ENCODE peak calls at places on chromosomes 12 and 14, in five cellular contexts. A is MM.1S, K is neural progenitor cell, Q is GM23248, Y is HCT116. H is an unnamed sample.

GRCh38 chr12:131552167-131552863 is 158.6 kb upstream of the SFSWAP start:
- DNase-seq in A (no peak), K (no peak), Q (no peak), Y (no peak), H (no peak)

GRCh38 chr14:73058923-73059311 is 583 bp downstream of the RBM25 start:
- DNase-seq in A (no peak), K (peak; percentile 48), Q (peak; percentile 67), Y (no peak), H (peak; percentile 49)

GRCh38 chr12:49952396-49953055 is 2.0 kb downstream of the AQP2 start:
- DNase-seq in A (no peak), K (no peak), Q (no peak), Y (no peak), H (no peak)

GRCh38 chr14:93078830-93079229 is 36.9 kb downstream of the ITPK1 start:
- DNase-seq in A (no peak), K (no peak), Q (peak; percentile 84), Y (no peak), H (no peak)

GRCh38 chr14:78319826-78320635 is 149.9 kb downstream of the NRXN3 start:
- DNase-seq in A (no peak), K (peak; percentile 11), Q (no peak), Y (no peak), H (no peak)

GRCh38 chr12:57111046-57111698 is at the start of gene STAT6:
- DNase-seq in A (peak; percentile 82), K (peak; percentile 65), Q (peak; percentile 92), Y (no peak), H (peak; percentile 91)

GRCh38 chr14:23624830-23625404 is 11.2 kb upstream of the DHRS2 start:
- DNase-seq in A (no peak), K (no peak), Q (no peak), Y (peak; percentile 10), H (no peak)

GRCh38 chr12:48618541-48618940 is 48.7 kb upstream of the LALBA start:
- DNase-seq in A (peak; percentile 82), K (peak; percentile 84), Q (peak; percentile 79), Y (peak; percentile 75), H (peak; percentile 89)

GRCh38 chr12:115916910-115917668 is 360.4 kb downstream of the MED13L start:
- DNase-seq in A (peak; percentile 9), K (peak; percentile 77), Q (peak; percentile 36), Y (peak; percentile 31), H (peak; percentile 87)

GRCh38 chr12:53560386-53560785 is 53.1 kb upstream of the NPFF start:
- DNase-seq in A (no peak), K (no peak), Q (peak; percentile 83), Y (no peak), H (no peak)

GRCh38 chr12:28343687-28344086 is 153.4 kb downstream of the CCDC91 start:
- DNase-seq in A (no peak), K (no peak), Q (no peak), Y (no peak), H (no peak)

GRCh38 chr12:132172619-132173018 is 28.4 kb downstream of the NOC4L start:
- DNase-seq in A (no peak), K (no peak), Q (no peak), Y (no peak), H (no peak)

GRCh38 chr12:20050166-20050565 is 318.2 kb upstream of the PDE3A start:
- DNase-seq in A (no peak), K (no peak), Q (peak; percentile 2), Y (no peak), H (no peak)

GRCh38 chr12:26122681-26123481 is 2.0 kb downstream of the BHLHE41 start:
- DNase-seq in A (peak; percentile 76), K (peak; percentile 78), Q (peak; percentile 87), Y (no peak), H (peak; percentile 62)

GRCh38 chr12:561908-562593 is 101.2 kb downstream of the NINJ2 start:
- DNase-seq in A (no peak), K (no peak), Q (no peak), Y (no peak), H (no peak)

GRCh38 chr12:109654357-109654756 is 59.3 kb upstream of the FAM222A start:
- DNase-seq in A (no peak), K (no peak), Q (no peak), Y (no peak), H (no peak)
- H3K4me2 ChIP-seq in A (no peak overlapping the region), K (no peak overlapping the region), Q (no peak overlapping the region), Y (no peak overlapping the region), H (no peak overlapping the region)

GRCh38 chr14:52235866-52236510 is 31.5 kb upstream of the PTGDR start:
- DNase-seq in A (no peak), K (peak; percentile 54), Q (no peak), Y (no peak), H (no peak)
- TF ChIP-seq EZH2phosphoT487 in A (no peak), K (no peak), Q (no peak), Y (no peak), H (no peak)

GRCh38 chr12:112422531-112422930 is 3.8 kb downstream of the PTPN11 start:
- DNase-seq in A (no peak), K (no peak), Q (peak; percentile 56), Y (no peak), H (peak; percentile 38)

GRCh38 chr12:112425582-112426382 is 7.0 kb downstream of the PTPN11 start:
- DNase-seq in A (no peak), K (no peak), Q (no peak), Y (no peak), H (no peak)

GRCh38 chr12:112420740-112421139 is 2.0 kb downstream of the PTPN11 start:
- DNase-seq in A (no peak), K (no peak), Q (no peak), Y (no peak), H (no peak)

GRCh38 chr12:112421363-112421762 is 2.6 kb downstream of the PTPN11 start:
- DNase-seq in A (no peak), K (no peak), Q (no peak), Y (no peak), H (no peak)

DNA sequence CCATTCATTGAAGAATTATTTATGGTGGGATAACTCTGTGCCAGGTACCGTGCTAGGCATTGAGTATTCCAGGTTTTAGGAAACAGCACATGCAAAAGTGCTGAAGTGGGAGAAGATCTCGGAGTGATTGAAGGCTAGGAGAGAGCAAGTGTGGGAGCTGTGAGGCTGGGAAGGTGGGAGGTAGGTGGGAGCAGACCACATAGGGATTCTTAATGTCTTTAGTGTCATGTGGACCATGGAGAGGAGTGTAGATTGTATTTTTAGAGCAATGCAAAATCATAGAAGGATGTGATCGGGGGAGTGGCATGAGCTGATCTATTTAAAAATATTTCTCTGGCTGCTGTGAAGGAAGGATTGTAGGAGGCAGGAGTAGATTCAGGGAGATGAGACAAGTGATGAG is 5.4 kb downstream of the PTPN11 start:
- DNase-seq in A (no peak), K (no peak), Q (no peak), Y (no peak), H (no peak)
- H3K4me2 ChIP-seq in A (no peak overlapping the region), K (no peak overlapping the region), Q (no peak overlapping the region), Y (no peak overlapping the region), H (no peak overlapping the region)

DNA sequence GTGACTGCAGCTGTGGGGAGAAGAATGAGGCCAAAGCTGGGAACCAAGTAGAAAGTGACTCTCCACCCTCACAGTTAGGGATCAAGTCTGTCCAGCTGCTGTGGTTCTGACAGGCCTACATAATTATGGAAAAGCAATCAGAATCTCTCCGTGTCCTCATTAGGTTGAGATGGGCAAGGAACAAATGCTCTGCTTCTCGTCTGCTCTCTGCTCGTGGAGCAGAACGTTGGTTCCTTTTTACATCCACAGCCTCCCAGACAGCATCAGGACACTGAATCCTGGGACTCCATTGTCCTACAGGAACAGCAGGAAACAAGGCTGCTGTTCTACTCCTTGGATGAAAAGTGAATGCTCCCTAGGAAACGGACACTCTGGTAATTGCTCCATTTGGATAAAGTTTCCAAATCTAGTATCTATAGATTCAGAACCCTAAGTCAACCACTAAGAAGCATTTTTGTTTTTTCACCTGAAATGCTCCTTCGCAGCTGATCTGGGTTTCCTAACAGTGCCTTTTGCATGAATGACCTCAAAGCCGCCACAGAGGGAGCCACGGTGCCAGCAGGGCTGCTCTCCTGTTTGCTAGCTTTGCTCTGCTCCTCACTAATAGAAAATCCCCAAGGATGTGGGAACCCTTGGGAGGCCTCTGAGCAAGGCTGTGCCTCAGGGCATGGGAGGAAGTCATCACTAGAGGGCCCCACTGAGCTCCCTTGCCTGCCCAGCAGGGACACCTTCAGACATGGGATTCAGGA is 102.0 kb downstream of the EGLN3 start:
- DNase-seq in A (no peak), K (peak; percentile 94), Q (peak; percentile 69), Y (peak; percentile 82), H (peak; percentile 88)
- TF ChIP-seq EZH2phosphoT487 in A (no peak), K (no peak), Q (no peak), Y (no peak), H (no peak)

GRCh38 chr12:4643747-4644146 is 5.1 kb downstream of the AKAP3 start:
- DNase-seq in A (peak; percentile 20), K (no peak), Q (no peak), Y (no peak), H (no peak)
- H3K4me2 ChIP-seq in A (peak overlapping the region; percentile 27), K (no peak overlapping the region), Q (no peak overlapping the region), Y (no peak overlapping the region), H (no peak overlapping the region)

GRCh38 chr12:76259660-76260389 is 88.4 kb downstream of the BBS10 start:
- DNase-seq in A (no peak), K (no peak), Q (peak; percentile 91), Y (no peak), H (peak; percentile 16)
- TF ChIP-seq EZH2phosphoT487 in A (no peak), K (no peak), Q (no peak), Y (no peak), H (no peak)

GRCh38 chr12:13586361-13586760 is 389.8 kb downstream of the EMP1 start:
- DNase-seq in A (no peak), K (no peak), Q (no peak), Y (no peak), H (no peak)
- H3K4me2 ChIP-seq in A (no peak overlapping the region), K (no peak overlapping the region), Q (no peak overlapping the region), Y (no peak overlapping the region), H (no peak overlapping the region)

GRCh38 chr12:65934480-65935115 is 110.3 kb downstream of the HMGA2 start:
- DNase-seq in A (no peak), K (no peak), Q (no peak), Y (no peak), H (no peak)

GRCh38 chr12:65937806-65938205 is 113.5 kb downstream of the HMGA2 start:
- DNase-seq in A (no peak), K (no peak), Q (no peak), Y (no peak), H (no peak)

GRCh38 chr12:65937181-65937641 is 112.9 kb downstream of the HMGA2 start:
- DNase-seq in A (no peak), K (no peak), Q (peak; percentile 51), Y (peak; percentile 66), H (peak; percentile 8)

GRCh38 chr12:65936529-65936911 is 112.2 kb downstream of the HMGA2 start:
- DNase-seq in A (no peak), K (no peak), Q (no peak), Y (no peak), H (no peak)

DNA sequence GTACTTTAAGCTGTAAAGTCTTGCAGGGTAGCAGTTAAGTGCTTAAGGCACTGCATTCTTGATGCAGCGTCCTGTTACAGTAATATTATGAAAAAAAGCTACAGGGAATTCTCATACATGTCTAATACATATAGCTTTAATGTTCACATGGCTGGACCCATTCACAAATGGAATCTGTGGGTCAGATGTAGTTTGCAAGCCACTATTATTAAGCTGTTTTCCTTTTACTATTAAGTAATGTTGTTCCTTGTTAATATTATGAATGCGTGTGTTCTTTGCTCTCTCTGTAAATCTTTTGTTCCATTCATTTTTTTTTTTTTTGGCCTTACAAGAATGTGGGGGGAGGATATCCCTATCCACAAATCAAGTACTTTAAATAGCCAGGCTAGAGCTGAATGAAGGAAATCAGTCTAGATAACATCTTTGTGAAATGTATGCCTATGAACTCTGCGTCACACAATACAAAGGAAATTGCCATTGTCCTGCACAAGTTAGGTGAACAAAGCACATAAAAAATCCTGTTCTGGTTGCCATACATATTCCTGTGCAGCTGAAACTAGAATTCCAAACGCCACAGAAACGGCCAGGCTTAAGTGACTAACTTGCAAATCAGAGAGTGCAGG is 111.7 kb downstream of the HMGA2 start:
- DNase-seq in A (no peak), K (no peak), Q (no peak), Y (no peak), H (no peak)
- TF ChIP-seq EZH2phosphoT487 in A (no peak), K (no peak), Q (no peak), Y (no peak), H (no peak)